ENCODE peak calls at places on chromosome 19, in seven cellular contexts. One of them, this sample, is unnamed. For H3K36me3, the result is how much of the 10 kb centered on the place peaks cover.

GRCh38 chr19:19458110-19458816 is 52.8 kb downstream of the GATAD2A start:
- DNase-seq in CD8-positive, alpha-beta memory T cell: no peak
- DNase-seq in adrenal gland: no peak
- DNase-seq in breast epithelium: no peak
- DNase-seq in mucosa of descending colon: peak
- DNase-seq in PC-3: no peak
- DNase-seq in thoracic aorta: no peak
- DNase-seq in this sample: no peak

GRCh38 chr19:41869374-41869955 is 7.6 kb upstream of the CD79A start:
- DNase-seq in CD8-positive, alpha-beta memory T cell: no peak
- DNase-seq in adrenal gland: no peak
- DNase-seq in breast epithelium: no peak
- DNase-seq in mucosa of descending colon: no peak
- DNase-seq in PC-3: no peak
- DNase-seq in thoracic aorta: no peak
- DNase-seq in this sample: no peak

GRCh38 chr19:46368116-46368515 is 21.2 kb downstream of the PPP5C start:
- DNase-seq in CD8-positive, alpha-beta memory T cell: no peak
- DNase-seq in adrenal gland: no peak
- DNase-seq in breast epithelium: no peak
- DNase-seq in mucosa of descending colon: no peak
- DNase-seq in PC-3: no peak
- DNase-seq in thoracic aorta: no peak
- DNase-seq in this sample: no peak

GRCh38 chr19:48385461-48386087 is 5.8 kb downstream of the KDELR1 start:
- DNase-seq in CD8-positive, alpha-beta memory T cell: no peak
- DNase-seq in adrenal gland: no peak
- DNase-seq in breast epithelium: no peak
- DNase-seq in mucosa of descending colon: no peak
- DNase-seq in PC-3: no peak
- DNase-seq in thoracic aorta: no peak
- DNase-seq in this sample: no peak

GRCh38 chr19:5893907-5894703 is 9.5 kb downstream of the NDUFA11 start:
- DNase-seq in CD8-positive, alpha-beta memory T cell: no peak
- DNase-seq in adrenal gland: peak
- DNase-seq in breast epithelium: no peak
- DNase-seq in mucosa of descending colon: no peak
- DNase-seq in PC-3: no peak
- DNase-seq in thoracic aorta: no peak
- DNase-seq in this sample: no peak

GRCh38 chr19:37989855-37990254 is 82.8 kb downstream of the SIPA1L3 start:
- DNase-seq in CD8-positive, alpha-beta memory T cell: no peak
- DNase-seq in adrenal gland: no peak
- DNase-seq in breast epithelium: no peak
- DNase-seq in mucosa of descending colon: no peak
- DNase-seq in PC-3: peak
- DNase-seq in thoracic aorta: no peak
- DNase-seq in this sample: no peak

GRCh38 chr19:11921852-11922495 is 2.9 kb upstream of the ZNF700 start:
- DNase-seq in CD8-positive, alpha-beta memory T cell: no peak
- DNase-seq in adrenal gland: peak
- DNase-seq in breast epithelium: no peak
- DNase-seq in mucosa of descending colon: no peak
- DNase-seq in PC-3: no peak
- DNase-seq in thoracic aorta: no peak
- DNase-seq in this sample: no peak

GRCh38 chr19:6753178-6754031 is 13.8 kb downstream of the SH2D3A start:
- DNase-seq in CD8-positive, alpha-beta memory T cell: peak
- DNase-seq in adrenal gland: peak
- DNase-seq in breast epithelium: no peak
- DNase-seq in mucosa of descending colon: peak
- DNase-seq in PC-3: peak
- DNase-seq in thoracic aorta: no peak
- DNase-seq in this sample: peak

GRCh38 chr19:8214802-8215201 is 5.6 kb downstream of the CERS4 start:
- DNase-seq in CD8-positive, alpha-beta memory T cell: no peak
- DNase-seq in adrenal gland: no peak
- DNase-seq in breast epithelium: no peak
- DNase-seq in mucosa of descending colon: no peak
- DNase-seq in PC-3: no peak
- DNase-seq in thoracic aorta: no peak
- DNase-seq in this sample: no peak

GRCh38 chr19:19514215-19514633 is 1.1 kb downstream of the TSSK6 start:
- DNase-seq in CD8-positive, alpha-beta memory T cell: no peak
- DNase-seq in adrenal gland: peak
- DNase-seq in breast epithelium: no peak
- DNase-seq in mucosa of descending colon: peak
- DNase-seq in PC-3: no peak
- DNase-seq in thoracic aorta: no peak
- DNase-seq in this sample: no peak

GRCh38 chr19:29449371-29449770 is 76.4 kb upstream of the VSTM2B start:
- DNase-seq in CD8-positive, alpha-beta memory T cell: no peak
- DNase-seq in adrenal gland: no peak
- DNase-seq in breast epithelium: no peak
- DNase-seq in mucosa of descending colon: no peak
- DNase-seq in PC-3: no peak
- DNase-seq in thoracic aorta: no peak
- DNase-seq in this sample: no peak

GRCh38 chr19:40424637-40425449 is 949 bp downstream of the SERTAD1 start:
- DNase-seq in CD8-positive, alpha-beta memory T cell: no peak
- DNase-seq in adrenal gland: no peak
- DNase-seq in breast epithelium: no peak
- DNase-seq in mucosa of descending colon: peak
- DNase-seq in PC-3: no peak
- DNase-seq in thoracic aorta: no peak
- DNase-seq in this sample: peak

GRCh38 chr19:47623151-47623920 is 14.4 kb downstream of the BICRA start:
- DNase-seq in CD8-positive, alpha-beta memory T cell: no peak
- DNase-seq in adrenal gland: no peak
- DNase-seq in breast epithelium: no peak
- DNase-seq in mucosa of descending colon: no peak
- DNase-seq in PC-3: no peak
- DNase-seq in thoracic aorta: no peak
- DNase-seq in this sample: no peak

GRCh38 chr19:43779147-43779819 is 1.5 kb downstream of the KCNN4 start:
- DNase-seq in CD8-positive, alpha-beta memory T cell: no peak
- DNase-seq in adrenal gland: no peak
- DNase-seq in breast epithelium: no peak
- DNase-seq in mucosa of descending colon: peak
- DNase-seq in PC-3: no peak
- DNase-seq in thoracic aorta: no peak
- DNase-seq in this sample: no peak

GRCh38 chr19:43781630-43782310 is 997 bp upstream of the KCNN4 start:
- DNase-seq in CD8-positive, alpha-beta memory T cell: no peak
- DNase-seq in adrenal gland: no peak
- DNase-seq in breast epithelium: no peak
- DNase-seq in mucosa of descending colon: no peak
- DNase-seq in PC-3: peak
- DNase-seq in thoracic aorta: no peak
- DNase-seq in this sample: no peak

GRCh38 chr19:43778651-43779050 is 2.1 kb downstream of the KCNN4 start:
- DNase-seq in CD8-positive, alpha-beta memory T cell: no peak
- DNase-seq in adrenal gland: no peak
- DNase-seq in breast epithelium: no peak
- DNase-seq in mucosa of descending colon: no peak
- DNase-seq in PC-3: no peak
- DNase-seq in thoracic aorta: no peak
- DNase-seq in this sample: no peak

GRCh38 chr19:43780706-43781525 is at the start of gene KCNN4:
- DNase-seq in CD8-positive, alpha-beta memory T cell: peak
- DNase-seq in adrenal gland: no peak
- DNase-seq in breast epithelium: no peak
- DNase-seq in mucosa of descending colon: peak
- DNase-seq in PC-3: peak
- DNase-seq in thoracic aorta: no peak
- DNase-seq in this sample: peak

DNA sequence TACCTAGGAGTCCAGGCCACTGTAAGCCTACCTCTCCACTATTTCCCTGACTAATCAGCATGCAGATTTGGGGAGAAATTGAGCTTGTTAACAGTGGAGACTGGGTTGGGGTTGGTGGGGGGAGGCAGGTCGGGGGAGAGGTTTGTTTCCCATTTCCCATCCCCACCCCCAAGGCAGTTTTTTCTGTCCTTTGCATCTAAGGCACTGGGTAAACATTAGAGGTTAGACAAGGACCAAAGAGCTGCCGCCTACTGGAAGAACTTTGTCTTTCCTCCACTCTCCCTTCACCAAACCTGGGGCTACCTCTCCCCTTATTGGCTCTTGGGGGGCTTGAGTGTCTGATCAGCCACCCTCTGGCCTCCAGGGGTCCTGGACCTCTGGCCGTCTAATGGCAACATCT is 953 bp downstream of the KCNN4 start:
- DNase-seq in CD8-positive, alpha-beta memory T cell: no peak
- DNase-seq in adrenal gland: no peak
- DNase-seq in breast epithelium: no peak
- DNase-seq in mucosa of descending colon: no peak
- DNase-seq in PC-3: peak
- DNase-seq in thoracic aorta: no peak
- DNase-seq in this sample: no peak
- H3K4me3 ChIP-seq in CD8-positive, alpha-beta memory T cell: peak
- H3K4me3 ChIP-seq in adrenal gland: no peak
- H3K4me3 ChIP-seq in breast epithelium: peak
- H3K4me3 ChIP-seq in mucosa of descending colon: no peak
- H3K4me3 ChIP-seq in PC-3: peak
- H3K4me3 ChIP-seq in thoracic aorta: peak
- H3K4me3 ChIP-seq in this sample: no peak

DNA sequence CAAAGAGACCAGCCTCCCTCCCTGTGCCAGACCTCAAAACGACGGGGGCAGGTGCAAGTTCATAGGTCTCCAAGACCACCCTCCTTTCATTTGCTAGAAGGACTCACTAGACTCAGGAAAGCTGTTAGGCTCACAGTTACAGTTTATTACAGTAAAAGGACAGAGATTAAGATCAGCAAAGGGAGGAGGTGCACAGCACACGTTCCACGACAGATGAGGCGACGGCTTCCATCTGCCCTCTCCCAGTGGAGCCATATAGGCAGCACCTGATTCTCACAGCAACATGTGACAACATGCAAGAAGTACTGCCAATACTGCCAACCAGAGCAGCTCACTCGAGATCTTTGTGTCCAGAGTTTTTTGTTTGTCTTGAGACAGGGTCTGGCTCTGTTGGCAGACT is 9.4 kb upstream of the CEACAM19 start:
- DNase-seq in CD8-positive, alpha-beta memory T cell: no peak
- DNase-seq in adrenal gland: no peak
- DNase-seq in breast epithelium: no peak
- DNase-seq in mucosa of descending colon: no peak
- DNase-seq in PC-3: no peak
- DNase-seq in thoracic aorta: no peak
- DNase-seq in this sample: no peak
- H3K36me3 ChIP-seq in CD8-positive, alpha-beta memory T cell: under half
- H3K36me3 ChIP-seq in adrenal gland: under half
- H3K36me3 ChIP-seq in breast epithelium: under half
- H3K36me3 ChIP-seq in mucosa of descending colon: under half
- H3K36me3 ChIP-seq in PC-3: half or more
- H3K36me3 ChIP-seq in thoracic aorta: half or more
- H3K36me3 ChIP-seq in this sample: half or more

DNA sequence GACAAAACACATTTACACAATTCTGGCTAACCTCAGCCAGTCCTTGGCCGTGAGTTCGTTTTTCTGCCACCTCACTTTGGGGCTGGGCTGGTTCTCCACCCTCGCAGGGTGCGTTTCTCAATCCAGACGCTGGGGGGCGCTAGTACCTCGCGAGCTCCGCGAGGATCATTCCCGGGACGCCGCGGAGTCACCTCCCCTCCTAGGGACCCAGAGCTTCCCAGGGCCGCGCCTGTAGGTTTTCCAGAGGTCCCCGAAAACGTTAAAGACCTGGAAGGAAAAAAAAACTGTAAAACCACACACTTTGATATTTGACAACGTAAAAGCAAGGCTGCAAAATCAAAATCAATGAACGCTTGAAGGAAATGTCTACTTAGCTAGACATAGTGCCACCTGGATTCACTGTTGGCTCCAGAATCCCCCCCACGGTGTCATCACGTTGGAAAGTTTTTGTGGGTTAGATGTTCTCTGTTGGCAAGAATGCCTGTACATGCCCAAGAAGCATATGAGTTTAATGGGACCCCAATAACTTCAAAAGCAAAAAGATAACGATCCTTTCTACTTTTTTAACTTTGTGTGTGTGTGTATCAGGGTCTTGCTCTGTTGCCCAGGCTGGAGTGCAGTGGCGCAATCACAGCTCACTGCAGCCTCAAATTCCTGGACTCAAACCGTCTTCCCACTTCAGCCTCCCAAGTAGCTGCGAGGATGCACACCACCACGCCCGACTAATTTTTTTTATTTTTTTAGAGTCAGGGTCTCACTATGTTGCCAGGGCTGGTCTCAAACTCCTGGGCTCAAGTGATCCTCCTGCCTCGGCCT is 34.5 kb upstream of the TPM4 start:
- DNase-seq in CD8-positive, alpha-beta memory T cell: peak
- DNase-seq in adrenal gland: peak
- DNase-seq in breast epithelium: peak
- DNase-seq in mucosa of descending colon: peak
- DNase-seq in PC-3: peak
- DNase-seq in thoracic aorta: peak
- DNase-seq in this sample: peak
- H3K4me3 ChIP-seq in CD8-positive, alpha-beta memory T cell: no peak
- H3K4me3 ChIP-seq in adrenal gland: no peak
- H3K4me3 ChIP-seq in breast epithelium: peak
- H3K4me3 ChIP-seq in mucosa of descending colon: no peak
- H3K4me3 ChIP-seq in PC-3: peak
- H3K4me3 ChIP-seq in thoracic aorta: peak
- H3K4me3 ChIP-seq in this sample: no peak

DNA sequence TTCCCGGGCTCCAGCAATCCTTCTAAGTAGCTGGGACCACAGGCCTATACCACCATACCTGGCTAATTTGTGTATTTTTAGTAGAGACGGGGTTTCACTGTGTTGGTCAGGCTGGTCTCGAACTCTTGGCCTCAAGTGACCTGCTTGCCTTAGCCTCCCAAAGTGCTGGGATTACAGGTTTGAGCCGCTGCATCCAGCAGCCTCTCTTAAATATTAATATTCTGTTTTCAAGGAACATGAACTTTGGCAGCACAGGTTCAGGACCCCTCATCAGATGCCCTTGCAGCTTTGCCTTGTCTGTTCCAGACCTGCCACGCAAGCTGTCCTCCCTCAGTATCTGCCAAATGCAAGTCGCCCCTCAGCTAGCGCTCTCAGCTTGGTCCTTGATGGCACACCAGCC is 166.8 kb downstream of the KCTD15 start:
- DNase-seq in CD8-positive, alpha-beta memory T cell: no peak
- DNase-seq in adrenal gland: no peak
- DNase-seq in breast epithelium: no peak
- DNase-seq in mucosa of descending colon: no peak
- DNase-seq in PC-3: no peak
- DNase-seq in thoracic aorta: no peak
- DNase-seq in this sample: no peak
- H3K36me3 ChIP-seq in CD8-positive, alpha-beta memory T cell: under half
- H3K36me3 ChIP-seq in adrenal gland: under half
- H3K36me3 ChIP-seq in breast epithelium: under half
- H3K36me3 ChIP-seq in mucosa of descending colon: under half
- H3K36me3 ChIP-seq in PC-3: under half
- H3K36me3 ChIP-seq in thoracic aorta: under half
- H3K36me3 ChIP-seq in this sample: under half

This sample was measured in MG63.